ENCODE peak calls at places on chromosome 1, in ten cellular contexts. F is adrenal gland, Q is IMR-90, V is spleen, X is heart left ventricle, T is Peyer's patch, E is breast epithelium, J is K562, U is ovary, B is body of pancreas. N is an unnamed sample. For H3K36me3, the result is how much of the 10 kb centered on the place peaks cover.

GRCh38 chr1:113860891-113861290 is 10.6 kb downstream of the PTPN22 start:
- DNase-seq in U (no peak), Q (peak), V (no peak), J (no peak), T (no peak), F (no peak), E (no peak), X (no peak), B (no peak), N (no peak)

GRCh38 chr1:116401646-116402176 is 28.7 kb downstream of the ATP1A1 start:
- DNase-seq in X (no peak), Q (no peak), J (no peak), E (no peak), T (no peak), U (no peak), F (no peak), V (no peak), B (no peak), N (no peak)

GRCh38 chr1:93779540-93780121 is 98.0 kb upstream of the BCAR3 start:
- DNase-seq in F (no peak), U (no peak), T (no peak), Q (peak), V (no peak), B (no peak), E (peak), X (no peak), J (no peak), N (no peak)

GRCh38 chr1:151516031-151516511 is 4.9 kb downstream of the CGN start:
- DNase-seq in F (no peak), Q (no peak), X (no peak), T (no peak), B (peak), U (no peak), J (no peak), V (no peak), E (no peak), N (peak)

GRCh38 chr1:190904091-190904695 is 426.5 kb upstream of the BRINP3 start:
- DNase-seq in V (no peak), F (no peak), J (no peak), Q (peak), X (no peak), T (no peak), E (no peak), B (no peak), U (no peak), N (no peak)

GRCh38 chr1:11787251-11787803 is 18.4 kb downstream of the MTHFR start:
- DNase-seq in B (peak), F (peak), V (no peak), Q (peak), J (no peak), T (peak), X (peak), U (peak), E (peak), N (no peak)

GRCh38 chr1:169339773-169340172 is 27.8 kb downstream of the NME7 start:
- DNase-seq in Q (no peak), E (no peak), X (no peak), F (no peak), J (no peak), V (no peak), T (no peak), B (no peak), U (no peak), N (no peak)

GRCh38 chr1:156623946-156624813 is 5.0 kb downstream of the HAPLN2 start:
- DNase-seq in T (peak), B (peak), X (peak), J (peak), Q (peak), V (peak), F (peak), U (peak), E (peak), N (no peak)

GRCh38 chr1:156912861-156913808 is 7.3 kb upstream of the LRRC71 start:
- DNase-seq in E (no peak), V (no peak), J (peak), T (peak), B (no peak), U (no peak), F (no peak), Q (no peak), X (no peak), N (no peak)

GRCh38 chr1:205593967-205594366 is 37.8 kb downstream of the ELK4 start:
- DNase-seq in B (no peak), Q (no peak), V (no peak), E (no peak), J (no peak), T (no peak), X (no peak), U (no peak), F (no peak), N (peak)

GRCh38 chr1:205595861-205596260 is 36.0 kb downstream of the ELK4 start:
- DNase-seq in T (no peak), E (no peak), Q (no peak), U (no peak), J (no peak), B (no peak), V (no peak), X (no peak), F (no peak), N (no peak)

GRCh38 chr1:205593532-205593931 is 38.3 kb downstream of the ELK4 start:
- DNase-seq in J (no peak), Q (no peak), X (no peak), V (no peak), E (no peak), T (no peak), B (no peak), U (no peak), F (no peak), N (no peak)

GRCh38 chr1:205595435-205595834 is 36.4 kb downstream of the ELK4 start:
- DNase-seq in E (no peak), T (no peak), B (no peak), J (no peak), F (no peak), U (no peak), X (no peak), V (no peak), Q (no peak), N (no peak)

GRCh38 chr1:205594846-205595245 is 37.0 kb downstream of the ELK4 start:
- DNase-seq in X (no peak), J (no peak), V (no peak), F (no peak), Q (no peak), U (no peak), E (no peak), B (no peak), T (no peak), N (no peak)
- H3K36me3 ChIP-seq in X (under half), J (under half), V (under half), F (under half), Q (under half), U (under half), E (under half), B (under half), T (under half), N (under half)

DNA sequence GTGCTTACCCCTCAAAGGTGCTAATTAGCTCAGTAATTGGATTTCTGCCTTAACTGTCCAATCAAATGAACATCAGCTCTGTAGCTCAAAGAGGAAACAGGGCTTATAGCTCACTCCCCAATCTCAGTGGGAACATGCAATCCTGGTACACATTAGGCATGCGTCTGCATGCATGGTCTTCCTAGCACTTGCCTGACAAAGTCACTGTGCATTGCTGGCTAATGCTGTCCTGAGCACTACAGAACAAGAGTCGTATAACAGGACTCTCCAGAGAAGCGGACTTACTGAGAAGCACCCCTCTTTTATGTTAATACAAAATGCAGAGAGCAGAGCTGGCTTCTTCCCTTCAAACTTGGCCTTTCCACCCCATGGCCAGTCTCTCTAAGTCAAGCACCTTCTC is 110.2 kb downstream of the NTPCR start:
- DNase-seq in B (no peak), J (no peak), X (no peak), Q (no peak), T (no peak), V (no peak), F (no peak), U (no peak), E (no peak), N (no peak)
- H3K4me3 ChIP-seq in B (no peak), J (no peak), X (no peak), Q (no peak), T (no peak), V (no peak), F (no peak), U (no peak), E (no peak), N (no peak)

GRCh38 chr1:36367798-36368197 is 17.9 kb downstream of the STK40 start:
- DNase-seq in B (no peak), U (no peak), J (no peak), Q (no peak), X (no peak), T (no peak), F (no peak), E (no peak), V (no peak), N (peak)

GRCh38 chr1:36367067-36367466 is 18.7 kb downstream of the STK40 start:
- DNase-seq in E (no peak), V (peak), U (no peak), F (no peak), Q (no peak), B (no peak), X (no peak), T (no peak), J (no peak), N (no peak)

GRCh38 chr1:36365310-36365895 is 20.3 kb downstream of the STK40 start:
- DNase-seq in E (no peak), V (no peak), Q (peak), T (no peak), X (peak), B (peak), F (peak), U (no peak), J (no peak), N (no peak)

GRCh38 chr1:36369061-36369470 is 16.7 kb downstream of the STK40 start:
- DNase-seq in B (peak), F (peak), Q (peak), X (peak), U (peak), E (peak), J (peak), T (peak), V (peak), N (peak)

GRCh38 chr1:36366091-36366661 is 19.5 kb downstream of the STK40 start:
- DNase-seq in E (no peak), T (no peak), X (peak), J (no peak), Q (peak), V (peak), F (no peak), U (peak), B (peak), N (no peak)
- TF ChIP-seq POLR2A in E (no peak), T (no peak), X (no peak), J (no peak), Q (no peak), V (no peak), F (no peak), U (no peak), B (no peak), N (no peak)

GRCh38 chr1:41884256-41885240 is 34.2 kb downstream of the HIVEP3 start:
- DNase-seq in V (no peak), T (no peak), J (no peak), X (no peak), U (no peak), B (no peak), E (no peak), F (no peak), Q (no peak), N (no peak)

GRCh38 chr1:41880951-41881885 is 37.5 kb downstream of the HIVEP3 start:
- DNase-seq in Q (no peak), F (no peak), X (no peak), B (no peak), E (no peak), J (no peak), T (no peak), U (no peak), V (no peak), N (no peak)

GRCh38 chr1:41883507-41883906 is 35.2 kb downstream of the HIVEP3 start:
- DNase-seq in Q (no peak), F (no peak), U (no peak), V (no peak), J (no peak), T (no peak), E (no peak), X (no peak), B (no peak), N (no peak)

GRCh38 chr1:41882068-41882477 is 36.6 kb downstream of the HIVEP3 start:
- DNase-seq in T (no peak), J (peak), F (no peak), B (peak), V (no peak), E (no peak), U (no peak), X (no peak), Q (no peak), N (peak)

GRCh38 chr1:41882496-41882895 is 36.2 kb downstream of the HIVEP3 start:
- DNase-seq in B (no peak), Q (peak), X (no peak), F (no peak), E (no peak), U (no peak), J (no peak), V (no peak), T (no peak), N (no peak)
- H3K36me3 ChIP-seq in B (under half), Q (under half), X (under half), F (under half), E (under half), U (under half), J (under half), V (under half), T (under half), N (under half)

GRCh38 chr1:63877021-63877767 is 103.4 kb downstream of the ROR1 start:
- DNase-seq in X (no peak), Q (no peak), U (no peak), J (no peak), E (no peak), F (no peak), T (no peak), B (no peak), V (no peak), N (no peak)
- H3K4me3 ChIP-seq in X (no peak), Q (no peak), U (no peak), J (no peak), E (no peak), F (no peak), T (no peak), B (no peak), V (no peak), N (no peak)

GRCh38 chr1:31639543-31639942 is 5.1 kb downstream of the PEF1 start:
- DNase-seq in V (no peak), E (no peak), F (no peak), T (no peak), U (no peak), J (no peak), X (no peak), Q (peak), B (no peak), N (no peak)
- TF ChIP-seq POLR2A in V (no peak), E (no peak), F (no peak), T (no peak), U (no peak), J (no peak), X (no peak), Q (no peak), B (no peak), N (no peak)